ENCODE peak calls at places on chromosome 19, in six cellular contexts. C, M, F, N, D and S are unnamed samples.

GRCh38 chr19:37218592-37218935 is 550 bp downstream of the ZNF383 start:
- DNase-seq in M (no peak), N (no peak), C (no peak), D (no peak), F (no peak), S (peak; percentile 16)

GRCh38 chr19:6109947-6110346 is 353 bp downstream of the RFX2 start:
- DNase-seq in F (no peak), D (no peak), N (no peak), M (no peak), C (no peak), S (no peak)

GRCh38 chr19:308471-309205 is 17.4 kb upstream of the PLPP2 start:
- DNase-seq in M (no peak), N (no peak), C (no peak), F (no peak), D (no peak), S (no peak)

GRCh38 chr19:57419439-57419838 is 8.5 kb downstream of the ZNF17 start:
- DNase-seq in N (no peak), F (no peak), M (no peak), C (no peak), D (no peak), S (no peak)

GRCh38 chr19:15296841-15297415 is 35.4 kb downstream of the BRD4 start:
- DNase-seq in N (no peak), D (no peak), F (no peak), C (no peak), M (no peak), S (no peak)

GRCh38 chr19:33444238-33444992 is 70.9 kb downstream of the CEBPG start:
- DNase-seq in C (no peak), F (no peak), N (no peak), D (no peak), M (no peak), S (no peak)

GRCh38 chr19:8233370-8233769 is 24.2 kb downstream of the CERS4 start:
- DNase-seq in M (no peak), F (no peak), C (no peak), D (no peak), N (no peak), S (no peak)

GRCh38 chr19:38224014-38224862 is at the start of gene DPF1:
- DNase-seq in C (no peak), D (peak; percentile 44), N (peak; percentile 75), F (peak; percentile 75), M (peak; percentile 28), S (no peak)

GRCh38 chr19:49640113-49640898 is at the start of gene RRAS:
- DNase-seq in C (peak; percentile 100), M (peak; percentile 99), N (peak; percentile 100), D (peak; percentile 99), F (peak; percentile 100), S (peak; percentile 98)

GRCh38 chr19:40089462-40089861 is 1.3 kb downstream of the ZNF780A start:
- DNase-seq in N (no peak), C (no peak), D (no peak), F (peak; percentile 75), M (no peak), S (no peak)

GRCh38 chr19:49106648-49107135 is 7.5 kb upstream of the LIN7B start:
- DNase-seq in C (no peak), N (peak; percentile 85), M (peak; percentile 11), D (peak; percentile 70), F (peak; percentile 54), S (no peak)

GRCh38 chr19:16834747-16835146 is 5.5 kb downstream of the SIN3B start:
- DNase-seq in M (no peak), C (no peak), N (peak; percentile 54), F (no peak), D (peak; percentile 72), S (no peak)

GRCh38 chr19:58511353-58512208 is at the start of gene SLC27A5:
- DNase-seq in F (no peak), M (no peak), N (no peak), D (no peak), C (no peak), S (no peak)

GRCh38 chr19:58515259-58515658 is 3.5 kb upstream of the SLC27A5 start:
- DNase-seq in F (no peak), D (no peak), M (no peak), C (no peak), N (no peak), S (no peak)

GRCh38 chr19:58513213-58513693 is 1.5 kb upstream of the SLC27A5 start:
- DNase-seq in C (no peak), N (no peak), F (no peak), D (no peak), M (no peak), S (no peak)

GRCh38 chr19:58514564-58515020 is 2.8 kb upstream of the SLC27A5 start:
- DNase-seq in N (no peak), C (no peak), M (no peak), D (no peak), F (no peak), S (no peak)

GRCh38 chr19:58513694-58514563 is 2.1 kb upstream of the SLC27A5 start:
- DNase-seq in M (peak; percentile 53), C (peak; percentile 92), D (peak; percentile 77), F (peak; percentile 94), N (peak; percentile 93), S (peak; percentile 6)
- H3K4me3 ChIP-seq in M (peak overlapping the region; percentile 51), C (peak overlapping the region; percentile 20), D (peak overlapping the region; percentile 37), F (peak overlapping the region; percentile 36), N (peak overlapping the region; percentile 68), S (peak overlapping the region; percentile 66)

DNA sequence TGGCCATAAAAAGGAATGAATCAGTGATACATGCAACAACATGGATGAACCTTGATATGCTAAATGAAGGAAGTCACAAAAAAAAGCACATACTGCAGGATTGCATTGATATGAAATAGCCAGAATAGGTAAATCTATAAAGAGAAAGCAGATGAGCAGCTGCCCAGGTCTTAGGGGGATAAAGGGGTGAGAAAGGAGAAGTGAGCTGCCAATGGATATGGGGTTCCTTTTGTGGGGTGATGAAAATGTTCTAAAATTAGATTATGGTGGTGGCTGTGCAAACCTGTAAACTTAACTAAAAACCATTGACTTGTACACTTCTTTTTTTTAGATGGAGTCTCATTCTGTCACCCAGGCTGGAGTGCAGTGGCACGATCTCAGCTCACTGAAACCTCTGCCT is 12.1 kb downstream of the HAS1 start:
- DNase-seq in C (no peak), D (no peak), F (no peak), M (no peak), N (no peak), S (no peak)
- TF ChIP-seq CTCF in C (no peak), D (no peak), F (no peak), M (no peak), N (no peak), S (no peak)

GRCh38 chr19:18252370-18252717 is 21.9 kb downstream of the IQCN start:
- DNase-seq in C (no peak), M (no peak), F (no peak), N (no peak), D (no peak), S (no peak)

GRCh38 chr19:18253716-18254115 is 20.5 kb downstream of the IQCN start:
- DNase-seq in C (peak; percentile 65), F (no peak), D (peak; percentile 92), M (no peak), N (peak; percentile 89), S (no peak)

GRCh38 chr19:18257503-18258470 is 16.5 kb downstream of the IQCN start:
- DNase-seq in M (no peak), C (no peak), F (no peak), D (no peak), N (no peak), S (no peak)

GRCh38 chr19:18253130-18253529 is 21.1 kb downstream of the IQCN start:
- DNase-seq in C (no peak), F (no peak), N (no peak), M (no peak), D (no peak), S (no peak)

DNA sequence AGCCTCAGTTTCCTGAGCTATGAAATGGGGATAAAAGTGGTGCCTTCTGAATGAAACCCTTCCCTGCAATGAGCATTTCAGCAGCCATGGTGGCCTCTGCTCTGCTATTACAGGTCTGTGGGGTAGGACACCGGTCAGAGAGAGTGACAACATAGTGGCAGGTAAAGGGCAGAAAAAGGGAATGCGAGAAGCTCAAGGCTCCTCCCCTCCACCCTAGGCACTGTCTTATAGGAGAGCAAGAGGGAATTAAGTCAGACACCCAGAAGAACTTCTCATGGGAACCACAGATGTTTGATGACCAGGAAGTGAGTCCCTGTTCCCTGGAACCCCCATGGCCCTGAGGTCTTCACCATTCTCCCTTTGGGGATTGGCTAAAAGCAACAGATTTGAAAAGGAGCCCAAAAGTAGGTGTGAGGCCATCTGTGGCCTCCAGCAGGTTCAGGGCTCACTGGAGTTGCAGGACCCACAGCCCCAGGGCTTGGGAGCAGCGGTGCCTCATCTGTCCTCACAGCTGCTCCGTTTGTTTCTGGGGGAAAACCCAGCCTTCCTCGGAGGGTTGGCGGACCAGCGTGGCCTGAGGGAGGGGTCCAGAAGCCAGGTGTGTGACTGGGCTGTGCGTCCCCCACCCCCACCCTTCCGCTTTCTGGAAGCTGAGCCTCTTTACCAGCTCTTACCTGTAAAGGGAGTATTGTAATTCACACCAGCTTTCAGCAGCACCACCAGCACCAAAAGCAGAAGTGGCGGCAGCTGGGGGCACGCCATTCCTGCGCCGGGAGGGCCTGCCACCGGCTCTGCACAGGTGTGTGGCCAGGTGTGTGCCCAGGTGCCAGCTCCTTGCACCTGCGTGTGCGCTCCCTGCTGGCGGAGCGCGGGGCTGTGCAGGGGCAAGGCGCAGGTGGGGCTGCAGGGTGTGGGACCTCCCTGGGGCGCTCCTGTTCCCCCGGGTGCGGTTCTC is 19.4 kb downstream of the IQCN start:
- DNase-seq in C (no peak), M (no peak), N (no peak), D (no peak), F (no peak), S (no peak)
- H3K4me3 ChIP-seq in C (no peak overlapping the region), M (no peak overlapping the region), N (no peak overlapping the region), D (no peak overlapping the region), F (no peak overlapping the region), S (no peak overlapping the region)

GRCh38 chr19:58520257-58520599 is 618 bp upstream of the ZBTB45 start:
- DNase-seq in C (no peak), N (no peak), D (no peak), M (no peak), F (no peak), S (no peak)

GRCh38 chr19:58519355-58520256 is at the start of gene ZBTB45:
- DNase-seq in M (peak; percentile 83), D (peak; percentile 88), N (peak; percentile 97), F (peak; percentile 98), C (peak; percentile 92), S (peak; percentile 82)

GRCh38 chr19:58519087-58519354 is 589 bp downstream of the ZBTB45 start:
- DNase-seq in C (peak; percentile 58), N (peak; percentile 81), M (peak; percentile 42), F (peak; percentile 82), D (peak; percentile 62), S (peak; percentile 6)

GRCh38 chr19:58516964-58517833 is 2.4 kb downstream of the ZBTB45 start:
- DNase-seq in M (no peak), F (no peak), C (no peak), N (no peak), D (no peak), S (no peak)

DNA sequence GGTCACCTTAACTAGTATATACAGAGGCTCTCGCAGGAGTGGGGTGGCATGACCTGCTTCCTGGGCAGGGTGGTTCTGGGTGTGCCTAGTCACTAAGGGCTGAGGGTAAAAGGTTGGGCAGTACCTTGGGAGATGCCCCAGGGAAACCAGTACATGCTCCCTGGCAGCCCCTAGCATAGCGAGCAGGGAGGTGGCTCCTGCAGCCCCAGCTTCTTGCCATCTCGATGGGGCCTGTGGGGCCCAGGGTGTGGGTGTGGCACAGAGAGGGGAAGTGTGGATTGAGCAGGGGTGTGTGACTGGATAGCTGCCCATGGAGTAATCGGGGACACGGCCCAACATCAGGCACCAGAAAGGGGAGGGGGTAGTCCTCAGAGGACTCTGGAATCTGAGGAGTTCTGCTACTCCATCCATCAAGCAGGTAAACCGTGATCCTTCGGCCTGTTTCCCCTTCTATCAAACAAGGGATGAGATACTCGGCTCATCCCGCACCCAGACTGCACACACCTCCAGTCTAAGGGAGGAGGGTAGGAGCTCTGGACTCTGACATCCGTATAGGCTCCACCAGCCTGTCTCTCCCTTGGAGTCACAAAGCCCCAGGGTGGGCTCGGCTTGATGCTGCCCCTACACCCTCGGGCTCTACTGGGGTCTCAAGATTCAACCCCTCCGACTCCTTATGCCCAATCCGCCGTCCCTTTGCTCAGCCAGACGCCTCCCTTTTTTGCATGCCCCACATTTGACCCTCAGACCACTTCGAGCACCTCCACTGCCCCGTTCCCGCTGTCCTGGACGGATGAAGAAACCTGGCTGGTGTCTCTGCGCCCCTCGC is 1.1 kb downstream of the ZBTB45 start:
- DNase-seq in F (no peak), M (no peak), N (peak; percentile 21), D (peak; percentile 5), C (no peak), S (no peak)
- TF ChIP-seq CTCF in F (no peak), M (no peak), N (no peak), D (no peak), C (no peak), S (no peak)